ENCODE peak calls at places on chromosomes 2 and 18, in ten cellular contexts. K, S, P, L, M, J, H, G, E and Z are unnamed samples. For H3K27me3, the result is how much of the 10 kb centered on the place peaks cover.

GRCh38 chr2:236940497-236940896 is 145.2 kb upstream of the COPS8 start:
- DNase-seq in E (no peak), S (no peak), L (no peak), H (no peak), G (peak), P (no peak), J (no peak), K (no peak), M (no peak), Z (no peak)

GRCh38 chr2:55052087-55053061 is 2.1 kb upstream of the RTN4 start:
- DNase-seq in P (no peak), E (no peak), L (no peak), G (no peak), H (no peak), S (no peak), K (no peak), J (no peak), M (no peak), Z (no peak)

GRCh38 chr2:71897836-71898235 is 249.8 kb downstream of the CYP26B1 start:
- DNase-seq in L (no peak), S (no peak), K (no peak), G (peak), J (no peak), P (no peak), H (no peak), M (no peak), E (no peak), Z (no peak)

GRCh38 chr18:55688066-55688465 is 100.1 kb upstream of the TCF4 start:
- DNase-seq in K (no peak), H (no peak), M (no peak), G (no peak), P (no peak), L (no peak), S (no peak), E (no peak), J (no peak), Z (no peak)

GRCh38 chr2:239691720-239692119 is 290.9 kb upstream of the HDAC4 start:
- DNase-seq in S (no peak), K (no peak), P (no peak), E (peak), M (no peak), H (no peak), G (no peak), L (no peak), J (no peak), Z (no peak)

GRCh38 chr2:219452361-219453317 is 18.0 kb downstream of the SPEG start:
- DNase-seq in E (peak), H (peak), P (peak), K (peak), M (no peak), G (no peak), J (peak), S (peak), L (peak), Z (no peak)

GRCh38 chr2:7530001-7530400 is 612.8 kb downstream of the RNF144A start:
- DNase-seq in S (no peak), K (no peak), E (no peak), P (no peak), L (no peak), J (no peak), M (no peak), H (no peak), G (no peak), Z (no peak)

GRCh38 chr2:169462896-169463695 is 16.2 kb upstream of the BBS5 start:
- DNase-seq in H (no peak), J (no peak), L (peak), K (no peak), P (no peak), S (no peak), E (no peak), M (no peak), G (no peak), Z (no peak)

GRCh38 chr2:170530284-170530745 is 184.8 kb upstream of the SP5 start:
- DNase-seq in H (peak), L (peak), E (peak), M (no peak), J (peak), K (peak), S (no peak), P (peak), G (peak), Z (peak)

GRCh38 chr18:45384137-45384998 is 230.9 kb upstream of the SLC14A2 start:
- DNase-seq in L (peak), H (peak), S (peak), M (peak), P (no peak), G (peak), K (no peak), E (peak), J (peak), Z (peak)

GRCh38 chr2:241686322-241686648 is 330 bp downstream of the DTYMK start:
- DNase-seq in E (no peak), S (no peak), K (no peak), G (peak), J (no peak), H (no peak), P (no peak), M (no peak), L (no peak), Z (no peak)

DNA sequence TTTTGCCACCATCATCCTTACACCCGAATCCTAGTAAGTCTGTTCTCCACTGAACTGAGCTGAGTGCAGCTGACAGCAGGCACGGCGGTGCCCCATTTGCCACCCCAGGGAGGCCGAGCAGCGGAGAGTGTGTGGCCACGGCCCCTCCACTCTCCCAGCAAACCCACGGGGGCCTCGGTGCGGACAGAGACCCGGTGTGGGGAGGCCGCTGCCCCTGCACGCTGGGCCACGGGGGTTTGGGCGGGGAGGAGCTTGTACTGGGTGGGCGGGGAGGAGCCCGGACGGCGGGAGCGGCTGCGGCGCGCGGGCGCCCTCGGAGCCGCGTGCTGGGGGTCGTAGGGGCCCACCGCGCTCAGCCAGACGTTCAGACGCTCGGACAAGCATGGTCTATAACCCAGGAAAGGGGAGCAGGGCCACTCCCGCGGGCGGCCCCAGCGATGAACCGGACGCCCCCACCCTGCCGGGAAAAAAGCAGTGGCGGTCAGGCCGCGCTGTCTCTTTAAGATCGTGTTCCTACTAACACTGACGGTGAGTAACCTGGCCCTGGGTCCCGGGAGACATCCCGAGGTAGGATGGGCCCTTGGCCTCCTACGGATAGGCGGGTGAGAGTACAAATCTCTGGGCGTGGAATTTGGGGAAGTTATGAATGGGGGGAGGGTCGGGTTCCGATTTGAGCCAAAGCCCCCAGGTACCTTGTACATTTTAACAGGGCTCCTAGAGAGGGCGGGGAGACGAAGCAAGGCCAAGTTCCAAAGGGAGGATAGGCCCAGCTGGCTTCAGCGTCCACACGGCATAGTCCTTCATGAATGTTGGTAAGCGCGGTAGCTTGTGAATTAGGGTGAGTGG is at the start of gene ITPRIPL1:
- DNase-seq in L (no peak), P (no peak), K (peak), G (no peak), E (no peak), M (peak), H (peak), S (no peak), J (no peak), Z (no peak)
- H3K27ac ChIP-seq in L (no peak), P (no peak), K (peak), G (no peak), E (no peak), M (peak), H (no peak), S (peak), J (peak), Z (no peak)

DNA sequence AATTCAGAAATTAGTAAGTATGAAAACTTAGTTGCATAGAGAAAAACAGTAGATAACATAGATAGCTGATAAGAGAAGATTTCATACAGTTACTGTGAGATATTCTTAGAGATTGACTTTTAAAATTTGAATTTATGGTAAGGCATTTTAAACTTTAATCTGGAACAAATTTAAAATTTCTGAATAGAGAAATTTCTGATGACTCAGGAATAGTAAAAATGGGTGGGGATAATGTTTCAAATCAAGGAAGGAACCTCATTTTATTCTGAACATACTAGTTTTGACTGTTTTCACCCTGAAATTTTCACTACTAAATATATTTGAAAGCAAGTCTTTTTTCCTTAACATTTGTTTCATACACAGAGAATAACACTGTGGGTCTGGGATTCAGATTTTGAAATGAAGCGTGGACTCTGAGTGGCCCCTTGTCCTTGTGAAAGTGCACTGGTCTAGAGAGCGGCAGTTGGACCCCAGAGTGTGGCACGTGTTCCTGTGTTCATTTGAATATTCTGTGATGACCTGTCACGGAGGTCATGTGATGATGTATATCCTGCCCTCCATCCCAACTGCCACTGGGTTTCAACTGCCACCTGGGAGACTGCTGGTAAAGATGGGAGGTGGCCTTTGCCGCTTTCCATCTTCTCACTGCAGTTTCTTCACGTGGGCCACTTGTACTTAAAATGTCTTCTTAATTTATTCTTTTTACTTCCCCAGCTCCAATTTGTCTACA is 38.5 kb upstream of the RAB6D start:
- DNase-seq in M (no peak), J (no peak), L (no peak), S (no peak), P (no peak), G (no peak), K (no peak), H (no peak), E (no peak), Z (no peak)
- H3K27me3 ChIP-seq in M (under half), J (under half), L (under half), S (under half), P (under half), G (under half), K (under half), H (under half), E (under half), Z (under half)

GRCh38 chr18:46939337-46939963 is 22.0 kb downstream of the KATNAL2 start:
- DNase-seq in E (no peak), S (no peak), G (no peak), P (no peak), J (peak), M (no peak), L (peak), H (no peak), K (no peak), Z (no peak)
- H3K27ac ChIP-seq in E (no peak), S (no peak), G (no peak), P (no peak), J (peak), M (no peak), L (no peak), H (no peak), K (no peak), Z (no peak)

GRCh38 chr2:238566001-238566645 is 139.4 kb downstream of the ASB1 start:
- DNase-seq in M (no peak), J (no peak), H (no peak), P (no peak), K (no peak), E (no peak), L (no peak), S (no peak), G (no peak), Z (no peak)
- H3K27me3 ChIP-seq in M (under half), J (under half), H (under half), P (under half), K (under half), E (under half), L (under half), S (under half), G (under half), Z (under half)

GRCh38 chr2:203685081-203685621 is 21.3 kb upstream of the CD28 start:
- DNase-seq in E (peak), H (peak), S (no peak), M (no peak), J (no peak), G (no peak), L (peak), P (no peak), K (no peak), Z (no peak)
- H3K27ac ChIP-seq in E (peak), H (peak), S (peak), M (no peak), J (peak), G (peak), L (no peak), P (peak), K (peak), Z (no peak)

DNA sequence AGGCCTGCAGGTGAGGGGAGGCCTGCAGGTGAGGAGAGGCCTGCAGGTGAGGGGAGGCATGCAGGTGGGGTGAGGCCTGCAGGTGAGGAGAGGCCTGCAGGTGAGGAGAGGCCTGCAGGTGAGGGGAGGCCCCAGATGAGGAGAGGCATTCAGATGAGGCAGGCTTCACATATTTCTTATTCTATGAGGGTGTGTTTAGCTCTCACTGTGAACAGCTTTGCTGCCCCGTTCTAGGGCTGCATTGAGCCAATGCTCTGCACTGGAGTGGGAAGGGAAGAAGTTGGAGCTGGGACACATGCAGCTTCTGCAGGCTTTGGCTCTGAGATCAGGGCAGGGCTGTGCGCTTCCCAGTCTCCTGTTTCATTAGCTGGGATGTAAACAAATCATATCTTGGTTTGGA is 19.5 kb downstream of the TPO start:
- DNase-seq in G (no peak), L (no peak), E (no peak), M (no peak), K (no peak), P (no peak), S (no peak), H (no peak), J (no peak), Z (no peak)
- H3K27me3 ChIP-seq in G (under half), L (under half), E (under half), M (under half), K (under half), P (under half), S (under half), H (under half), J (under half), Z (under half)

GRCh38 chr2:41847744-41848441 is 199.9 kb upstream of the PKDCC start:
- DNase-seq in G (peak), H (no peak), P (no peak), L (peak), J (peak), M (no peak), E (no peak), K (no peak), S (no peak), Z (peak)
- H3K27ac ChIP-seq in G (no peak), H (no peak), P (no peak), L (no peak), J (peak), M (no peak), E (no peak), K (no peak), S (no peak), Z (peak)